ENCODE peak calls at places on chromosomes 11 and 22, in ten cellular contexts. S, P, B, E, G, X, N, O, T and Z are unnamed samples.

GRCh38 chr11:68373810-68374501 is 61.6 kb downstream of the LRP5 start:
- DNase-seq in N (no peak), O (no peak), S (no peak), E (no peak), B (no peak), T (peak), P (no peak), G (no peak), X (no peak), Z (no peak)

GRCh38 chr22:20247010-20247505 is 21.1 kb downstream of the RTN4R start:
- DNase-seq in S (no peak), T (peak), N (no peak), P (no peak), O (no peak), G (no peak), X (peak), E (no peak), B (no peak), Z (no peak)

GRCh38 chr22:31210830-31211503 is 1.1 kb upstream of the LIMK2 start:
- DNase-seq in G (no peak), B (no peak), S (peak), X (peak), T (peak), E (peak), N (no peak), P (no peak), O (no peak), Z (no peak)

GRCh38 chr11:114179234-114179941 is 116.8 kb upstream of the NNMT start:
- DNase-seq in T (peak), P (no peak), E (peak), G (no peak), O (no peak), S (peak), N (no peak), X (no peak), B (no peak), Z (no peak)

GRCh38 chr11:122095950-122096942 is 19.8 kb downstream of the BLID start:
- DNase-seq in E (no peak), B (no peak), G (no peak), P (peak), N (no peak), S (no peak), O (no peak), X (no peak), T (no peak), Z (no peak)

GRCh38 chr11:89626366-89626765 is 83.7 kb upstream of the TRIM77 start:
- DNase-seq in E (no peak), X (no peak), N (no peak), B (no peak), G (no peak), P (no peak), O (no peak), T (no peak), S (no peak), Z (no peak)

GRCh38 chr11:88320149-88320559 is 17.4 kb downstream of the CTSC start:
- DNase-seq in S (no peak), B (no peak), E (no peak), P (no peak), G (peak), O (no peak), N (peak), X (peak), T (no peak), Z (no peak)

GRCh38 chr11:20156876-20157613 is 3.2 kb downstream of the DBX1 start:
- DNase-seq in P (no peak), T (no peak), N (no peak), G (no peak), B (peak), S (no peak), E (no peak), X (no peak), O (no peak), Z (peak)

GRCh38 chr11:68127791-68128681 is 6.8 kb upstream of the CHKA start:
- DNase-seq in N (no peak), O (no peak), B (no peak), T (peak), P (no peak), E (peak), X (no peak), S (no peak), G (no peak), Z (peak)

GRCh38 chr11:14308114-14308896 is 50.7 kb downstream of the RRAS2 start:
- DNase-seq in B (no peak), E (peak), N (peak), P (no peak), T (no peak), G (peak), O (no peak), S (peak), X (peak), Z (no peak)

GRCh38 chr11:18701614-18702216 is 3.1 kb downstream of the TMEM86A start:
- DNase-seq in O (no peak), E (no peak), X (no peak), S (no peak), B (no peak), P (no peak), T (no peak), G (no peak), N (no peak), Z (no peak)

GRCh38 chr11:134543144-134544044 is 131.4 kb upstream of the B3GAT1 start:
- DNase-seq in G (no peak), S (no peak), B (no peak), P (no peak), T (no peak), N (no peak), X (no peak), O (no peak), E (no peak), Z (no peak)

GRCh38 chr11:69249641-69250502 is 44.1 kb upstream of the MYEOV start:
- DNase-seq in O (peak), S (no peak), G (no peak), E (no peak), X (no peak), N (no peak), P (no peak), B (no peak), T (no peak), Z (no peak)

GRCh38 chr11:6992457-6993431 is 27.4 kb downstream of the ZNF214 start:
- DNase-seq in B (no peak), P (no peak), S (no peak), E (peak), O (no peak), N (no peak), G (no peak), X (peak), T (no peak), Z (no peak)

GRCh38 chr22:49400136-49400865 is 427.4 kb downstream of the BRD1 start:
- DNase-seq in S (no peak), X (no peak), P (no peak), N (no peak), G (no peak), E (no peak), O (no peak), T (no peak), B (no peak), Z (peak)

GRCh38 chr11:73759520-73760065 is 1.3 kb downstream of the RAB6A start:
- DNase-seq in T (no peak), S (peak), E (peak), O (no peak), X (peak), B (no peak), N (no peak), G (no peak), P (no peak), Z (no peak)

GRCh38 chr22:32119568-32120235 is 39.4 kb downstream of the C22orf42 start:
- DNase-seq in S (no peak), N (no peak), G (no peak), T (no peak), P (no peak), B (no peak), E (no peak), O (no peak), X (no peak), Z (no peak)

GRCh38 chr22:22827187-22827948 is 60.2 kb upstream of the IGLL5 start:
- DNase-seq in G (no peak), S (no peak), T (no peak), O (no peak), X (no peak), B (no peak), P (no peak), E (no peak), N (no peak), Z (no peak)

GRCh38 chr11:128187377-128187776 is 400.0 kb downstream of the ETS1 start:
- DNase-seq in E (no peak), T (no peak), S (no peak), X (no peak), P (no peak), G (no peak), O (no peak), B (no peak), N (no peak), Z (no peak)

GRCh38 chr22:49812838-49813237 is 14.8 kb downstream of the BRD1 start:
- DNase-seq in B (no peak), N (no peak), S (no peak), E (no peak), X (no peak), T (peak), O (peak), P (no peak), G (no peak), Z (no peak)

GRCh38 chr22:26848244-26848920 is 191.0 kb downstream of the MIAT start:
- DNase-seq in T (no peak), N (no peak), G (no peak), X (no peak), P (no peak), E (no peak), B (no peak), S (no peak), O (peak), Z (no peak)

GRCh38 chr22:24284747-24285203 is 14.1 kb downstream of the SPECC1L start:
- DNase-seq in X (no peak), E (no peak), T (no peak), N (no peak), S (no peak), B (no peak), G (no peak), P (no peak), O (no peak), Z (no peak)

GRCh38 chr11:48307760-48308386 is 1.9 kb downstream of the OR4S1 start:
- DNase-seq in X (peak), T (peak), P (peak), N (peak), S (peak), B (peak), E (peak), G (peak), O (peak), Z (no peak)

GRCh38 chr11:101915811-101916291 is 471 bp downstream of the ANGPTL5 start:
- DNase-seq in O (no peak), X (peak), G (no peak), P (no peak), N (peak), E (peak), S (no peak), T (no peak), B (no peak), Z (no peak)

GRCh38 chr11:126893796-126894195 is 106.8 kb downstream of the KIRREL3 start:
- DNase-seq in O (no peak), P (no peak), T (no peak), B (no peak), N (no peak), G (no peak), X (no peak), E (no peak), S (no peak), Z (no peak)

GRCh38 chr11:134063991-134064747 is 4.7 kb upstream of the JAM3 start:
- DNase-seq in X (no peak), T (no peak), S (no peak), G (no peak), B (no peak), N (no peak), E (no peak), P (no peak), O (no peak), Z (no peak)

GRCh38 chr22:32413715-32414114 is 1.7 kb upstream of the RTCB start:
- DNase-seq in G (peak), O (no peak), S (no peak), T (no peak), E (peak), X (no peak), P (no peak), B (no peak), N (no peak), Z (no peak)

GRCh38 chr22:46933526-46933925 is 171.1 kb downstream of the TBC1D22A start:
- DNase-seq in O (no peak), P (no peak), B (no peak), X (no peak), G (no peak), E (no peak), N (no peak), S (no peak), T (no peak), Z (no peak)

GRCh38 chr22:43098356-43098755 is 9.2 kb upstream of the TTLL1 start:
- DNase-seq in B (no peak), S (no peak), O (no peak), N (no peak), E (no peak), P (no peak), G (no peak), X (no peak), T (no peak), Z (no peak)

GRCh38 chr11:116310215-116310614 is 462.6 kb downstream of the BUD13 start:
- DNase-seq in E (no peak), S (no peak), X (no peak), P (no peak), G (no peak), O (no peak), B (no peak), T (no peak), N (no peak), Z (no peak)